ENCODE peak calls at places on chromosomes 12 and 14, in four cellular contexts. G is stomach; M is IMR-90; S is CD4-positive, CD25-positive, alpha-beta regulatory T cell. P is an unnamed sample.
A peak's percentile ranks its signal among the peaks of the same experiment; 100 is the strongest.

GRCh38 chr14:22220427-22220826 is 368.6 kb downstream of the DAD1 start:
- DNase-seq in G (no peak), M (peak; percentile 70), S (no peak), P (peak; percentile 43)

GRCh38 chr12:113896194-113896593 is 69.9 kb downstream of the RBM19 start:
- DNase-seq in G (no peak), M (no peak), S (no peak), P (no peak)

GRCh38 chr12:51822261-51822616 is 26.3 kb downstream of the FIGNL2 start:
- DNase-seq in G (no peak), M (no peak), S (no peak), P (no peak)

GRCh38 chr14:22579218-22579617 is 9.8 kb downstream of the DAD1 start:
- DNase-seq in G (no peak), M (no peak), S (peak; percentile 20), P (no peak)

GRCh38 chr14:75578786-75579781 is 664 bp downstream of the FLVCR2 start:
- DNase-seq in G (no peak), M (peak; percentile 31), S (no peak), P (peak; percentile 70)

GRCh38 chr14:59199614-59200013 is 11.1 kb downstream of the DAAM1 start:
- DNase-seq in G (no peak), M (no peak), S (no peak), P (peak; percentile 33)

GRCh38 chr12:122989874-122990400 is 9.5 kb downstream of the ARL6IP4 start:
- DNase-seq in G (no peak), M (no peak), S (no peak), P (no peak)

GRCh38 chr12:60522684-60523083 is 926.9 kb downstream of the SLC16A7 start:
- DNase-seq in G (no peak), M (no peak), S (no peak), P (no peak)

GRCh38 chr14:20662968-20663731 is 21.2 kb upstream of the RNASE4 start:
- DNase-seq in G (peak; percentile 79), M (peak; percentile 55), S (peak; percentile 85), P (peak; percentile 90)

GRCh38 chr12:6925239-6925542 is 2.6 kb upstream of the ATN1 start:
- DNase-seq in G (no peak), M (no peak), S (no peak), P (no peak)
- H3K4me3 ChIP-seq in G (no peak overlapping the region), M (no peak overlapping the region), S (no peak overlapping the region), P (no peak overlapping the region)

DNA sequence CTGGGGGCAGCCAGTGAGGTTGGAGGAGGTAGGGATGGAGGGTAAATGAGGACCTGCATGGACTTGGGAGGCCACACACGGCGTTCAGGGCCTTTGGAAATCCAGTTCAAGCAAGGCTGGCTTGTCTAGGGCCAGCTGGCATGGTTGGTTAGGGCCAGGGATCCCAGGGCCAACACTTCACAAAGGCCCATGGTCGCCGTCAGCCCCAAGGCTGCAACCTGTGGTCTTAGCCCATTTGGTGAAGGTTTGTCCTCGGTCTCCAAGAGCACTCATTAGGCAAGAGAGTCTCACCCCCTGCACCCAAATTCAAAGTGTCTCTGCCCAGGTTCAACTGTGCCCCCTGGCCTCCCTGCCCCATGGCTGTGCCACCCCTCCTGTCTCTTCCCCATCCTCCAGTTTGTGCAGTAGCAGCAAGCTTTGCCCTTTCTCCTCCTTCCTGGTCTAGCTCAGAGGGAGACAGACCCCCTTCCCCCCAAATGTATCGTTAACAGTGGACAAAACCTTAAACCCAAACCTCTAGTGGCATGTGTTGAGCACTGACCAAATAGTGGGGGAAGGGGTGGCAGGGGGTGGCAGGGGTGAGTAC is 94.1 kb downstream of the NINJ2 start:
- DNase-seq in G (no peak), M (no peak), S (no peak), P (no peak)
- H3K4me3 ChIP-seq in G (peak overlapping the region; percentile 77), M (no peak overlapping the region), S (peak overlapping the region; percentile 19), P (no peak overlapping the region)

GRCh38 chr12:120249875-120250795 is 15.4 kb downstream of the PXN start:
- DNase-seq in G (no peak), M (no peak), S (peak; percentile 86), P (peak; percentile 43)
- H3K4me3 ChIP-seq in G (peak overlapping the region; percentile 4), M (no peak overlapping the region), S (peak overlapping the region; percentile 68), P (no peak overlapping the region)

GRCh38 chr12:57851552-57852186 is 5.1 kb upstream of the CTDSP2 start:
- DNase-seq in G (no peak), M (no peak), S (no peak), P (no peak)

GRCh38 chr12:57853864-57854556 is 7.5 kb upstream of the CTDSP2 start:
- DNase-seq in G (no peak), M (no peak), S (no peak), P (no peak)

GRCh38 chr12:57852620-57853509 is 6.3 kb upstream of the CTDSP2 start:
- DNase-seq in G (no peak), M (no peak), S (no peak), P (no peak)

GRCh38 chr12:57850924-57851323 is 4.4 kb upstream of the CTDSP2 start:
- DNase-seq in G (no peak), M (no peak), S (no peak), P (no peak)

GRCh38 chr12:57852195-57852594 is 5.7 kb upstream of the CTDSP2 start:
- DNase-seq in G (no peak), M (no peak), S (no peak), P (no peak)
- H3K4me3 ChIP-seq in G (peak overlapping the region; percentile 47), M (no peak overlapping the region), S (no peak overlapping the region), P (no peak overlapping the region)

DNA sequence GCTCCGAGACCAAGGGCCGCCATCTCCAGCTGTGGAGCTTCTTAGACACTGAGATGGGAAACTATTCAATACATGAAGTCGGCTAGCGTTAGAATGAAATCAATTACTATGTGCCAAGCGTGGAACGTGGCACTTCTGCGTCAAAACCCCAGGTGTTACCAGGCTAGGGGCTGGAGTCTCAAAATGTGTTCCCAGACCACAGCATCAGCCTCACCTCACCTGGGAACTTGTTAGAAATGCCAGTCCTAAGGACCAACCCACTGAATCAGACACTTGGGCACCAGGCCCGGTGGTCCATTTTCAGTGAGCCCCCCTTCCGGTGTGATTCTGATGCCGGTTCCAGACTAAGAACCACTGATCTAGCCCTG is 5.0 kb upstream of the SETD1B start:
- DNase-seq in G (no peak), M (no peak), S (no peak), P (no peak)
- H3K4me3 ChIP-seq in G (peak overlapping the region; percentile 87), M (peak overlapping the region; percentile 13), S (peak overlapping the region; percentile 65), P (peak overlapping the region; percentile 17)